ENCODE peak calls at places on chromosomes 2 and 18, in six cellular contexts. W is epithelial cell of esophagus, T is IMR-90, G is NT2/D1, A is H7, Z is tibial nerve. V is an unnamed sample.

GRCh38 chr2:24087032-24087431 is 2.4 kb upstream of the TP53I3 start:
- DNase-seq in W (no peak), T (no peak), G (no peak), A (no peak), Z (no peak), V (no peak)

GRCh38 chr2:86791574-86791973 is 861 bp upstream of the CD8A start:
- DNase-seq in W (no peak), T (no peak), G (no peak), A (peak; percentile 55), Z (no peak), V (peak; percentile 43)

GRCh38 chr2:184192664-184193063 is 405.7 kb upstream of the ZNF804A start:
- DNase-seq in W (no peak), T (no peak), G (no peak), A (no peak), Z (no peak), V (peak; percentile 4)

GRCh38 chr2:130787841-130788240 is 32.5 kb downstream of the AMER3 start:
- DNase-seq in W (no peak), T (no peak), G (no peak), A (no peak), Z (no peak), V (no peak)

GRCh38 chr18:7735606-7736175 is 168.6 kb downstream of the PTPRM start:
- DNase-seq in W (no peak), T (no peak), G (no peak), A (no peak), Z (no peak), V (no peak)

GRCh38 chr2:216370961-216371633 is 1.2 kb downstream of the MARCHF4 start:
- DNase-seq in W (no peak), T (no peak), G (no peak), A (peak; percentile 83), Z (no peak), V (peak; percentile 75)

GRCh38 chr2:125167152-125167551 is 1142.1 kb downstream of the CNTNAP5 start:
- DNase-seq in W (peak; percentile 46), T (peak; percentile 5), G (no peak), A (no peak), Z (no peak), V (no peak)

GRCh38 chr2:75100011-75100680 is 99.2 kb downstream of the TACR1 start:
- DNase-seq in W (peak; percentile 71), T (peak; percentile 67), G (no peak), A (no peak), Z (no peak), V (no peak)

GRCh38 chr18:50424877-50425690 is 50.2 kb downstream of the SKA1 start:
- DNase-seq in W (peak; percentile 58), T (peak; percentile 50), G (no peak), A (no peak), Z (no peak), V (no peak)

GRCh38 chr2:218328294-218328693 is 28.4 kb upstream of the CATIP start:
- DNase-seq in W (no peak), T (no peak), G (no peak), A (no peak), Z (no peak), V (no peak)

GRCh38 chr2:217085543-217085942 is 225.7 kb upstream of the TNP1 start:
- DNase-seq in W (peak; percentile 17), T (peak; percentile 45), G (no peak), A (no peak), Z (no peak), V (no peak)

GRCh38 chr2:151297882-151298281 is 8.4 kb upstream of the NMI start:
- DNase-seq in W (no peak), T (peak; percentile 11), G (no peak), A (no peak), Z (no peak), V (no peak)

GRCh38 chr18:9959564-9959963 is 45.7 kb downstream of the VAPA start:
- DNase-seq in W (no peak), T (no peak), G (no peak), A (no peak), Z (no peak), V (no peak)
- H3K4me3 ChIP-seq in W (no peak overlapping the region), T (no peak overlapping the region), G (no peak overlapping the region), A (no peak overlapping the region), Z (no peak overlapping the region), V (no peak overlapping the region)

GRCh38 chr2:240964854-240965295 is 33.5 kb upstream of the SNED1 start:
- DNase-seq in W (no peak), T (no peak), G (no peak), A (no peak), Z (peak; percentile 9), V (no peak)
- H3K4me3 ChIP-seq in W (no peak overlapping the region), T (no peak overlapping the region), G (no peak overlapping the region), A (no peak overlapping the region), Z (no peak overlapping the region), V (no peak overlapping the region)

DNA sequence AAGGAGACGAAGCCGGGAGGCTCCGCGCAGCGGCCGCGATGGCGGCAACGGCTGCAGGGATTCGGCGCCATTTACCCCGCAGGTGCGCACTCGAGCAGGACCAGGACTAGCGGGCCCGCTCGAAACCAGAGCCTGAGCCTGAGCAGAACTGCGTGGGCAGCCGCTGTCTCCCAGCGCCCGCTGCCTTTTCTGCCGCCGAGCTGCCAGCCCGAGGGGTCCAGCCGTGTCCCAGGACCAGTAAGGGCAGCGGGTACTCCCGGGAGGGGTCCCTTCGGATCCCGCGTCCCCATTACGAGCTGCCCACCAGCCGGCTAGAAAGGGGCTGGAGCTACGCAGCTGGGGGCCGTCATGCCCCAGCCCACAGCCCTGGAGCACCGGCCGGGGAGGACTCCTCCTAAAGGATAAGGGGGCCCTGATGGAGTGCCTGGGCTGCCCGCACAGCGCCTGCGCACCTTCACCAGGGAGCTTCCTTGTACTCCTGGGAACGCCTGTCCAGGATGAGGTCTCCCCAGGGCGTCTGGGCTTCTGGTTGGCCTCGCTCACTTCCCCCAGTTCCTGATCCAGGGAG is 9.9 kb downstream of the ALPP start:
- DNase-seq in W (no peak), T (no peak), G (no peak), A (peak; percentile 60), Z (no peak), V (peak; percentile 70)
- H3K4me3 ChIP-seq in W (no peak overlapping the region), T (no peak overlapping the region), G (no peak overlapping the region), A (peak overlapping the region; percentile 61), Z (no peak overlapping the region), V (peak overlapping the region; percentile 76)

DNA sequence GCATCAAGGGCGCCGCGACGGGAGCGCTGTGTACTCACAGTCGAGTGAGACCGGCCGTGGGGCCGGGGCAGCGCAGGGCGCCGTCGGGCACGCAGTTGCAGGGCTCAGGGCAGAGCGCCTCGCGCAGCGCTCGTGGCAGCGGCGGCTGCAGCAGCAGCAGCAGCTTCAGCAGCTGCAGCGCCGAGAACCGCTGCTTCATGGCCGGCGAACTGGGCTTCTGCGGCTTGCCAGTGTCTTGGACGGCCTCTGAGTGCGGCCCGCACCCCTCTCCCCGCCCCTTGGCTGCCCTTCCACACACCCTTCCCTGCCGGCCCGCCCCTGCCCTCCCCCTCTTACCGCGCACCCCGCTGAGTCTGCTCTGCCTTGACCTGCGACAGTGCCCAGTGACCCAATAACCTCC is at the start of gene LHCGR:
- DNase-seq in W (peak; percentile 9), T (no peak), G (no peak), A (peak; percentile 76), Z (no peak), V (peak; percentile 62)
- H3K4me3 ChIP-seq in W (no peak within 1 kb of the TSS), T (peak within 1 kb of the TSS; percentile 33), G (no peak within 1 kb of the TSS), A (peak within 1 kb of the TSS; percentile 48), Z (peak within 1 kb of the TSS; percentile 51), V (peak within 1 kb of the TSS; percentile 59)

GRCh38 chr2:43158259-43158880 is 68.0 kb downstream of the ZFP36L2 start:
- DNase-seq in W (peak; percentile 92), T (peak; percentile 75), G (no peak), A (peak; percentile 63), Z (peak; percentile 40), V (no peak)
- H3K4me3 ChIP-seq in W (no peak overlapping the region), T (no peak overlapping the region), G (no peak overlapping the region), A (no peak overlapping the region), Z (no peak overlapping the region), V (no peak overlapping the region)